ENCODE peak calls at places on chromosomes 13 and 19, in seven cellular contexts. O, Q, V, L, U, F and A are unnamed samples.

GRCh38 chr13:42495751-42496150 is 78.2 kb upstream of the TNFSF11 start:
- DNase-seq in O (no peak), Q (no peak), V (no peak), L (no peak), U (no peak), F (no peak), A (peak)

GRCh38 chr13:48110930-48111721 is 16.2 kb upstream of the MED4 start:
- DNase-seq in O (no peak), Q (peak), V (no peak), L (no peak), U (no peak), F (no peak), A (no peak)

GRCh38 chr13:35733832-35734231 is 257.3 kb upstream of the MAB21L1 start:
- DNase-seq in O (no peak), Q (no peak), V (no peak), L (no peak), U (no peak), F (no peak), A (no peak)

GRCh38 chr13:110816500-110816899 is 98.4 kb downstream of the ANKRD10 start:
- DNase-seq in O (no peak), Q (no peak), V (no peak), L (no peak), U (no peak), F (no peak), A (no peak)

GRCh38 chr19:33601583-33601982 is 20.2 kb upstream of the CHST8 start:
- DNase-seq in O (no peak), Q (no peak), V (no peak), L (no peak), U (no peak), F (no peak), A (no peak)

GRCh38 chr19:10654610-10655456 is 687 bp downstream of the ILF3 start:
- DNase-seq in O (peak), Q (peak), V (no peak), L (no peak), U (peak), F (peak), A (no peak)

GRCh38 chr13:77448689-77449088 is 86.8 kb upstream of the SCEL start:
- DNase-seq in O (peak), Q (no peak), V (no peak), L (no peak), U (no peak), F (no peak), A (no peak)

GRCh38 chr13:37741536-37741935 is 128.0 kb downstream of the TRPC4 start:
- DNase-seq in O (no peak), Q (no peak), V (no peak), L (no peak), U (no peak), F (peak), A (no peak)

GRCh38 chr13:39840201-39840600 is 184.7 kb downstream of the COG6 start:
- DNase-seq in O (no peak), Q (no peak), V (no peak), L (no peak), U (no peak), F (no peak), A (no peak)

GRCh38 chr19:36686365-36687213 is 823 bp upstream of the ZNF567 start:
- DNase-seq in O (no peak), Q (peak), V (no peak), L (peak), U (peak), F (no peak), A (no peak)

GRCh38 chr13:109655611-109656010 is 130.8 kb downstream of the IRS2 start:
- DNase-seq in O (no peak), Q (no peak), V (no peak), L (no peak), U (no peak), F (no peak), A (no peak)

GRCh38 chr13:23081246-23081645 is 99.5 kb upstream of the SGCG start:
- DNase-seq in O (no peak), Q (no peak), V (no peak), L (peak), U (no peak), F (peak), A (no peak)

GRCh38 chr13:112885782-112886268 is 83.2 kb upstream of the MCF2L start:
- DNase-seq in O (peak), Q (peak), V (no peak), L (peak), U (no peak), F (peak), A (no peak)

GRCh38 chr13:48782429-48782840 is 128.7 kb downstream of the CYSLTR2 start:
- DNase-seq in O (no peak), Q (peak), V (no peak), L (no peak), U (no peak), F (no peak), A (no peak)

GRCh38 chr19:3603121-3603841 is 3.4 kb downstream of the TBXA2R start:
- DNase-seq in O (no peak), Q (no peak), V (no peak), L (no peak), U (no peak), F (no peak), A (no peak)

GRCh38 chr19:11239377-11240000 is at the start of gene ANGPTL8:
- DNase-seq in O (no peak), Q (no peak), V (no peak), L (no peak), U (no peak), F (no peak), A (no peak)

GRCh38 chr19:32318884-32319520 is 26.4 kb upstream of the ZNF507 start:
- DNase-seq in O (peak), Q (peak), V (no peak), L (no peak), U (peak), F (no peak), A (no peak)

GRCh38 chr13:74316531-74316930 is 182.3 kb upstream of the KLF12 start:
- DNase-seq in O (no peak), Q (no peak), V (no peak), L (peak), U (no peak), F (no peak), A (no peak)

GRCh38 chr13:102598061-102598460 is 1.3 kb downstream of the TPP2 start:
- DNase-seq in O (no peak), Q (no peak), V (no peak), L (peak), U (no peak), F (no peak), A (no peak)

GRCh38 chr13:35818577-35819165 is 312.5 kb downstream of the DCLK1 start:
- DNase-seq in O (no peak), Q (no peak), V (no peak), L (peak), U (peak), F (peak), A (no peak)

GRCh38 chr19:15107056-15108010 is at the start of gene SYDE1:
- DNase-seq in O (peak), Q (peak), V (no peak), L (peak), U (peak), F (peak), A (no peak)

GRCh38 chr19:3087769-3088168 is 6.4 kb upstream of the GNA11 start:
- DNase-seq in O (no peak), Q (no peak), V (no peak), L (no peak), U (no peak), F (no peak), A (no peak)

GRCh38 chr13:67725999-67726398 is 495.9 kb upstream of the PCDH9 start:
- DNase-seq in O (no peak), Q (no peak), V (no peak), L (no peak), U (no peak), F (no peak), A (no peak)
- TF ChIP-seq CTCF in O (no peak), Q (no peak), V (no peak), L (no peak), U (no peak), F (no peak), A (no peak)

DNA sequence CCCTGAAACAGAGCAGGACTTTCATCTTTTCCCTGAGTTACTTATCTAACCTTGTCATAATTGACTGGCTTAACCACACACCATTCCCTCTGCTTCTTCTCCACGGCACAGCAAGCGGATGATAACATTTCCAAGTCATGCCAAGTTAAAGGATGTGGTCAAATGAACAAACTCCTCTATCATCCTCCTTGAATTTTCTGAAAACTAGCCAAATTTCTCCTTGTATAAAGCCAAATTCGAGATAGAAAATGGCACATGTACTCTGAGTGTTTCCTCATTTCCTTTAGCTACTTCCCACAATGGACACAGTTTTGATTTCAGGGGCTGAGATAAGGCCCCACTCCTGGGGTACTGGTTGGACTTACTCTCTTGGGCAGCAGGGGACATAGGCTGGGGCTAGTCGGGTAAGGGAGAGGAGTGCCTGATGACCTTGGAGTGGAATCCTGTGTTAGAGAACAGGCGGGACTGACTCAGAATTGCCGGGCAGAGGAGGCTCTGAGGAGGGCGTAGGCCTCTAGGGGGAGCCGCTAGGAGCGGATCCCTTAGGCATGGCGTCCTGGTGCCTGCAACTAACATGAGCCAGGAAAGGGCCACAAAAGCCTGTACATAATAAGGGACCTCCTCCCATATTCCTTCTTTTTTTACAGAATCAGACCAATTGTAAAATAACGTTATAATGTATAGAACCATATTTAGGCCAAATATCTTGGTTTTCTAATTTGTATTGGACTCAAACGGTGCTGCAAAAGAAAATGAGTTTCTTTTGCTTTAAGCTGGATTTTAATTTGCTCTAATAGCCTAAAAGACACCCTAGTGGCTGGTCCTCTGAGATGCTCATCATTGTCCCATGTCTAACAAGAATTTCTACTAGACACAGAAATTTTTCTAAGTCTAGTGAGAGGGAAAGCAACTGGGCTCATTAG is 20.4 kb upstream of the TMTC4 start:
- DNase-seq in O (peak), Q (peak), V (no peak), L (peak), U (no peak), F (peak), A (no peak)
- TF ChIP-seq CTCF in O (peak), Q (no peak), V (no peak), L (peak), U (peak), F (peak), A (peak)

GRCh38 chr19:30895946-30896345 is 453.3 kb downstream of the TSHZ3 start:
- DNase-seq in O (peak), Q (no peak), V (no peak), L (no peak), U (no peak), F (no peak), A (no peak)
- TF ChIP-seq CTCF in O (peak), Q (no peak), V (no peak), L (no peak), U (no peak), F (no peak), A (no peak)

DNA sequence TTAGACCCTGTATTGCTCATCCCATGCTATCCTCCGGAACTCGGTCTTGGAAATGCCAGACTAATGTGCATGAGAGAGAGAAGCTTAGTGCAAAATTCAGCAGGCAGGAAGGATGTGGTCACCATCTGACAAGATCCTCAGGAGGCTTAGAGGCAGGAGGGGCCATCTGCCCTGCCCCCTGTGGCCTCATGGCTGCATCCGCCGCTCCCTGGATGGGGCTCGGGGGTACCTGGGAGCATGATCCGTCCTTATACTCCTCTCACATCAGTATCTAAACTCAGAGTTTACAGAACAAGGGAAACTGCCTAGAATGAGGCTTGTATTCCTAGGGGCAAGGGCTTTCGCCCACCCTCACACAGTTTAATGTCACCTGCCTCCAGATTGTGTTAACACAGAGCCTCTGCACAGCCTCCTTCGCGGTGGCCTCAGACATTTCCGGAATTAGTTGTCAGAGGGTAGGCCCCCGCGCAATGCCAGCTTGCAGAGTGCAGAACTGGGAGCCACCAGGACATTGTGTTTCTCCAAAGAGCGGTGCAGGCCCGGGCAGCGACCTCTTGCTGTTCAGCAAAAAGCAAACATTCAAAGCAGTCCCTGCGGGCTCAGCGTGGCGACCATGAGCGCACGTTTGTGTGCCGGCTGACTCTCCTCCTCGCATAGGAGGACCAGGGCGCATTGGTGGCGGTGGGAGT is 39.2 kb downstream of the GPR12 start:
- DNase-seq in O (no peak), Q (no peak), V (no peak), L (no peak), U (no peak), F (no peak), A (peak)
- TF ChIP-seq CTCF in O (no peak), Q (no peak), V (no peak), L (no peak), U (peak), F (no peak), A (no peak)

GRCh38 chr19:40523322-40524047 is 53.2 kb upstream of the SHKBP1 start:
- DNase-seq in O (peak), Q (peak), V (no peak), L (peak), U (peak), F (peak), A (peak)
- TF ChIP-seq CTCF in O (peak), Q (peak), V (peak), L (peak), U (peak), F (peak), A (peak)

DNA sequence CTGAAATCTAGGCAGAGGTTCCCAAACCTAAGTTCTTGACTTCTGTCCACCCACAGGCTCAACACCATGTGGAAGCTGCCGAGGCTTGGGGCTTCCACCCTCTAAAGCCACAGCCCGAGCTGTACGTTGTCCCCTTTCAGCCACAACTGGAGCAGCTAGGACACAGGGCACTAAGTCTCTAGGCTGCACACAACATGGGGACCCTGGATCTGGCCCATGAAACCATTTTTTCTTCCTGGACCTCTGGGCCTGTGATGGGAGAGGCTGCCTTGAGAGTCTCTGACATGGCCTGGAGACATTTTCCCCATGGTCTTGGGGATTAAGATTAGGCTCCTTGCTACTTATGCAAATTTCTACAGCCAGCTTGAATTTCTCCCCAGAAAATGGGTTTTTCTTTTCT is 118.4 kb downstream of the GPC5 start:
- DNase-seq in O (no peak), Q (no peak), V (no peak), L (no peak), U (no peak), F (no peak), A (no peak)
- TF ChIP-seq CTCF in O (no peak), Q (no peak), V (no peak), L (no peak), U (no peak), F (no peak), A (no peak)

DNA sequence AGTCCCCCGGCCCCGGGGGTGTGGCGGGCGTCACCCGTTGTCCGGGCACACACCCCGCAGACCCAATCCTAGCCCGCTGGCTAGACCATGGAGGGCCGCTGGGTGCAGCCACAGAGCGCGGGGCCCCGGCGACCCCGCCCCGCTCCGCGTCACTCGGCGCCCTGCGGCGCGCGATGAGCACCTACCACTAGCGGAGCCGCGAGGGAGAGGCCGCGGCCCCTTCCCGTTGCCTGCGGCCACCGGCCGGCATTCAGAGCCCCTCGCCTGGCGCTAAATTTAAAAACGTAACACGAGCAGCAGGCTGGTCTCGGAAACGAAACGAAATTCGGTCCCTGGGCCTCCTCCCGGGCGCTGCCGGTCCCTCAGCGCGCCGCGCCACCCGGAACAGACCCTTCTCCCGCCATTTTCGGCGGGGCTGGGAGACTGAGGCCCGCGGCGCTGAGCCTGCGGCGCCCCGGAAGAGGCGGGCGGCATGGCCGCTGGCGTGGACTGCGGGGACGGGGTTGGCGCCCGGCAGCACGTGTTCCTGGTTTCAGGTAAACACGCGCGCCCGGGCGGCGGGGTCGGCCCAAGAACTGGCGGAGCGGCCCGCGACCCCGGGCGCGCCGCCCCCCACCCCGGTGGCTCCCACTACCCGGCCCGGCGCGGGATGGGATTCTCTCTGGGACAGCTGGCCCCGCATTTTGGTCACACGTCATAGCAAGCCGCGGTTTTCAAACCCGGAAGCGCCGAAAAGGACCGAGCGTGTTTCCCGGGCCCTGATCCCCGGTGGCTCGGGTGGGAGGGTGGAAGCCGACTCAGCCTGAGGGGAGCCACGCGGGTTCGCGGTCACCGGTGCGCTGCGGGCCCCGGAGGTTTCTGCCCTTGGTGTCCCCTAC is at the start of gene RNASEH2B:
- DNase-seq in O (peak), Q (peak), V (peak), L (peak), U (peak), F (peak), A (no peak)
- TF ChIP-seq CTCF in O (no peak), Q (no peak), V (peak), L (no peak), U (no peak), F (no peak), A (no peak)

DNA sequence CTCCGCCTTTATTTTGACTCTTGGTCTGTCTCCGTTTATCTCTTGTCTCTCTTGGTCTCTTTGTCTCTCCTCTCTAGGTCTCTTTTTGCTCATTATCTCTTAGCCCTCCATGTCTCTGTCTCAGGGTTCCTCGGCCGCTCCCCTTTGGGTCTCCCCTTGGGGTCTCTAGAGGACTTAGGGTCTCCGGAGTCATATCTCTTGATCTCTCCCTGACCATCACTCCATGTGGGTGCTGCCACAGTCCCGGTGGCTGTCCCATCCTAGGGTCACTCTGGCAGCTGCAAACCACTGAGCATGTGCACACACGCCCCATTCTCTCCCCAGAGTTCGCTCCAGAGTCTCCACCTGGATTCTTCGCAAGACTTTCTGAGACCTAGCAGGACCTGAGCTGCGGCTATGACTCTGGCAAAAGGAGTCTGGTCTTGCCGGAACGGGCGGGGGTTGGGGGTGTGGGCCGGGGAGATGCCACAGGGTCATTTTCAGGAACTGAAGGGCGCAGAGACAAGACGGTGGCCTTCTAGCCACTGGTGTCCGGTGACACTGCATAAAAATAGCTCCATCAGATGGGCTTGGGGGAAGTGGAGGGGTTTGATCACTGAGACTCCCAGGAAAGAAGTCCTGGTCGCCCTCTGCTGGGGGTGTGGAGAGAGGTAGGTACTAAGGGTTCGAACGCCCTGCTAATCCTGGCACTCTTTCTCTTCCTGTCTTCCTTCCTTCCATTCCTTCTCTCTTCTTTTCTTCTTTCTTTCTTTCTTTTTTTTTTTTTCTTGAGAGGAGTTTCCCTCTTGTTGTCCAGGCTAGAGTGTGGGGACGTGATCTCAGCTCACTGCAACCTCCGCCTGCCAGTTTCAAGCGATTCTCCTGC is 1.2 kb upstream of the KCNA7 start:
- DNase-seq in O (peak), Q (no peak), V (no peak), L (no peak), U (peak), F (no peak), A (no peak)
- TF ChIP-seq CTCF in O (peak), Q (no peak), V (no peak), L (peak), U (peak), F (peak), A (peak)

DNA sequence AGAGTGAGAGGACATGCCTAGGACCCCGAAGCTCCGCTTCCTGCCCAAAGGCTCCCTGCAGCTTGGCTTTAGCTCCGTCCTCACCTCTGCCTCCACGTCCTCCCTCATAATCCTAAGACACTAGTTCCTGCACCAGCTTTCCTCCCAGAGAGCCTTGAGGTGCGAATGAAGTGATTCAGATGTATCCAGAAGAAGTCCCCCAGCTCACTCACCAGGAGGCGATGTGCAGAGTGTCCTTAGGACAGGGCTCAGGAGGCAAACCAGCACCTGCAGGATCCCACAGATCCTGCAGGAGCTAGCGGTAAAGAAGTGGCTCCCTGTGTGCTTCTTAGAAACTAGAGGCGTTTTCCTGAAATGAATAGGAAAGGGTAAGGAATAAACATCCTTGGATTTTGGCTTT is 109.7 kb downstream of the HSPH1 start:
- DNase-seq in O (peak), Q (no peak), V (no peak), L (peak), U (no peak), F (no peak), A (no peak)
- TF ChIP-seq CTCF in O (peak), Q (no peak), V (no peak), L (no peak), U (no peak), F (peak), A (no peak)

GRCh38 chr19:38878575-38879399 is 712 bp upstream of the RINL start:
- DNase-seq in O (no peak), Q (no peak), V (no peak), L (no peak), U (no peak), F (no peak), A (no peak)
- TF ChIP-seq CTCF in O (peak), Q (no peak), V (no peak), L (no peak), U (no peak), F (no peak), A (no peak)